ENCODE peak calls at places on chromosomes 6 and 20, in nine cellular contexts. S is MCF 10A, X is epithelial cell of esophagus, J is brain microvascular endothelial cell, V is choroid plexus epithelial cell, N is type B pancreatic cell, M is AG09319, K is upper lobe of right lung, U is fibroblast of pulmonary artery. F is an unnamed sample.

GRCh38 chr6:148885154-148885870 is 138.5 kb downstream of the UST start:
- DNase-seq in S (peak), X (peak), J (no peak), V (no peak), N (no peak), M (no peak), K (no peak), U (peak), F (peak)

GRCh38 chr6:126672654-126673053 is 332.7 kb downstream of the CENPW start:
- DNase-seq in S (no peak), X (no peak), J (no peak), V (peak), N (no peak), M (no peak), K (no peak), U (peak), F (no peak)

GRCh38 chr20:4978050-4978918 is 23.0 kb downstream of the SLC23A2 start:
- DNase-seq in S (no peak), X (no peak), J (no peak), V (no peak), N (no peak), M (no peak), K (no peak), U (peak), F (no peak)

GRCh38 chr6:169093121-169093723 is 160.4 kb downstream of the THBS2 start:
- DNase-seq in S (no peak), X (no peak), J (no peak), V (no peak), N (no peak), M (no peak), K (no peak), U (no peak), F (no peak)

GRCh38 chr6:74057326-74057725 is 361.3 kb downstream of the CD109 start:
- DNase-seq in S (no peak), X (no peak), J (no peak), V (no peak), N (no peak), M (no peak), K (no peak), U (no peak), F (no peak)

GRCh38 chr20:14470231-14470894 is 133.0 kb upstream of the FLRT3 start:
- DNase-seq in S (no peak), X (no peak), J (no peak), V (no peak), N (no peak), M (no peak), K (no peak), U (no peak), F (no peak)

GRCh38 chr20:59134182-59134581 is 29.4 kb upstream of the ZNF831 start:
- DNase-seq in S (no peak), X (no peak), J (no peak), V (no peak), N (no peak), M (no peak), K (peak), U (no peak), F (no peak)

GRCh38 chr6:117555882-117556498 is 46.3 kb downstream of the GOPC start:
- DNase-seq in S (peak), X (peak), J (peak), V (peak), N (no peak), M (no peak), K (no peak), U (peak), F (no peak)

GRCh38 chr6:38271081-38271480 is 368.6 kb downstream of the BTBD9 start:
- DNase-seq in S (no peak), X (no peak), J (no peak), V (peak), N (no peak), M (no peak), K (no peak), U (no peak), F (no peak)
- TF ChIP-seq CTCF in S (no peak), X (no peak), J (peak), V (peak), N (no peak), M (no peak), K (no peak), U (no peak), F (no peak)

GRCh38 chr6:10404107-10404798 is 10.6 kb downstream of the TFAP2A start:
- DNase-seq in S (peak), X (peak), J (peak), V (peak), N (peak), M (peak), K (peak), U (peak), F (peak)
- TF ChIP-seq CTCF in S (peak), X (peak), J (peak), V (peak), N (peak), M (peak), K (peak), U (peak), F (peak)

GRCh38 chr6:68572525-68572924 is 62.6 kb upstream of the ADGRB3 start:
- DNase-seq in S (peak), X (peak), J (peak), V (peak), N (no peak), M (no peak), K (no peak), U (peak), F (no peak)
- TF ChIP-seq CTCF in S (peak), X (peak), J (peak), V (peak), N (peak), M (no peak), K (peak), U (peak), F (no peak)

GRCh38 chr6:107491059-107491609 is 1.2 kb downstream of the SOBP start:
- DNase-seq in S (no peak), X (peak), J (no peak), V (peak), N (peak), M (no peak), K (peak), U (peak), F (no peak)

GRCh38 chr6:107488875-107489635 is 862 bp upstream of the SOBP start:
- DNase-seq in S (no peak), X (no peak), J (no peak), V (peak), N (no peak), M (no peak), K (peak), U (peak), F (no peak)

GRCh38 chr6:107490568-107491058 is 696 bp downstream of the SOBP start:
- DNase-seq in S (no peak), X (no peak), J (no peak), V (peak), N (no peak), M (no peak), K (no peak), U (no peak), F (no peak)

GRCh38 chr6:107488174-107488874 is 1.6 kb upstream of the SOBP start:
- DNase-seq in S (no peak), X (no peak), J (no peak), V (no peak), N (no peak), M (no peak), K (no peak), U (no peak), F (no peak)

GRCh38 chr6:107489636-107490567 is at the start of gene SOBP:
- DNase-seq in S (no peak), X (peak), J (no peak), V (peak), N (peak), M (no peak), K (peak), U (peak), F (no peak)
- TF ChIP-seq CTCF in S (no peak), X (no peak), J (no peak), V (no peak), N (peak), M (no peak), K (no peak), U (no peak), F (no peak)

GRCh38 chr6:152316024-152316423 is 321.1 kb downstream of the SYNE1 start:
- DNase-seq in S (no peak), X (peak), J (peak), V (peak), N (no peak), M (no peak), K (no peak), U (peak), F (no peak)

GRCh38 chr6:152313542-152314482 is 323.4 kb downstream of the SYNE1 start:
- DNase-seq in S (no peak), X (peak), J (peak), V (peak), N (no peak), M (no peak), K (no peak), U (peak), F (no peak)

GRCh38 chr6:152312434-152312833 is 324.7 kb downstream of the SYNE1 start:
- DNase-seq in S (no peak), X (no peak), J (no peak), V (no peak), N (no peak), M (no peak), K (no peak), U (no peak), F (no peak)

GRCh38 chr6:152318278-152318677 is 318.9 kb downstream of the SYNE1 start:
- DNase-seq in S (no peak), X (peak), J (no peak), V (peak), N (no peak), M (no peak), K (no peak), U (peak), F (no peak)

DNA sequence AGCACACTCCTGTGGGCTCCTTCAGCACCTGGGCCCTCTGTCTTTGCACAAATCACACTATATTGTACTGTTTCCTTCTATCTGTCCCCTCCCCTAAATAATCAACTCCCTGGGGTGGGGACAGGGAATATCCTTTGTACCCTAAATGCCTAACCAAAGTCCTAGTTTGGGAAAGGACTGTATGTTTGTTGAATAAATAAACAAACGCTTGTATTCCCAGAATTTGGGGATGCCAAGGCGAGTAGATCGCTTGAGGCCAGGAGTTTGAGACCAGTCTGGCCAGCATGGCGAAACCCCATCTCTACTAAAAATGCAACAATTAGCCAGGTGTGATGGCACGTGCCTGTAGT is 322.7 kb downstream of the SYNE1 start:
- DNase-seq in S (no peak), X (no peak), J (no peak), V (no peak), N (no peak), M (no peak), K (no peak), U (no peak), F (no peak)
- TF ChIP-seq CTCF in S (no peak), X (no peak), J (peak), V (peak), N (no peak), M (no peak), K (no peak), U (no peak), F (no peak)

GRCh38 chr20:44800398-44801046 is 9.8 kb downstream of the RIMS4 start:
- DNase-seq in S (peak), X (no peak), J (no peak), V (no peak), N (no peak), M (no peak), K (no peak), U (no peak), F (no peak)
- TF ChIP-seq CTCF in S (peak), X (no peak), J (peak), V (peak), N (no peak), M (peak), K (no peak), U (peak), F (peak)

DNA sequence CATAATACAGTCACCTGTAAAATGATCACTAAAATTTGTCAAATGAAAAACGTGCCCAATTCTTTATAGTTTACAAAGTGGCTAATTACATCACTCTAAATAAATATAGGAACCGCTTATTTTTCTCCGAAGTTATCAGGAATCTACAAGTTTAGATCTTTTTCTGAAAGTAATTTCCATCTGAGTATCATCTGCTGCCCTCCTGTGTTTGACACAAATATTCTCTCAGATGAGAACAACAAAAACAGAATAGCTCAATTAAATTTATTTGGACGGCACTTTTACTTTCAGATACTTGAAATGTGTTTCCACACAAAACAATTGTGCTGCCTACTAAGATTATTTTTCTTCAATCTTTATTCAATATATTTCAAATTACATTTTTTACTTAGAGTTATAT is 5.0 kb downstream of the SF3B5 start:
- DNase-seq in S (no peak), X (no peak), J (no peak), V (peak), N (no peak), M (no peak), K (no peak), U (no peak), F (no peak)
- TF ChIP-seq CTCF in S (no peak), X (no peak), J (no peak), V (no peak), N (no peak), M (no peak), K (no peak), U (no peak), F (no peak)

DNA sequence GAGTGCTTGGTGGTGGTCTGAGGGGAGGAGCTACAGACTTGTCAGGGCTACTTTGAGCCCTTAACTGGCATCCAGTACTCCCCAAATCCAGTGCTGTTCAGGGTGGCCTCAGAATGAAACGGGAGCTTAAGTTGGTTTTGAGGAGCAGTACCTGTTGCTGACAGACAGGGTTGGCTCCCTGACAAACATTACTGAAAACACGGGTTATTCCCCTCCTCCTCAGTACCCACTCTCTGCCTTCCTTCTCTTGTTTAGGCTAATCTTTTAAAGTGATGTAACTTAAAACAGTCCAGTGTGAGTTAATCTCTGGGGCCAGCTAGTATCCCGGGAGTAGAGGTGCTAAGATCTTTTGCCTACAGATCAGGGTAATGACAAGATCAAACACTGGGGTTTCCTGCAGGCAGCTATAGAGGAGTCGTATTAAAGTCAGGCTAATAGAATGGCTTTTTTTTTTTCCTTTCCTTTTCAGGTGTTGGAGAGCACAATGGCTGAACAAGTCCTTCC is 3.7 kb downstream of the TNFAIP3 start:
- DNase-seq in S (peak), X (peak), J (no peak), V (no peak), N (no peak), M (no peak), K (no peak), U (peak), F (no peak)
- TF ChIP-seq CTCF in S (peak), X (peak), J (peak), V (peak), N (peak), M (no peak), K (peak), U (peak), F (no peak)

F was measured in HFF-Myc.